ENCODE peak calls at places on chromosomes 4 and X, in seven cellular contexts. N is ovary; P is hypothalamus; Z is SIG-M5; X is dorsolateral prefrontal cortex; M is effector memory CD4-positive, alpha-beta T cell; I is NCI-H1436. J is an unnamed sample.

GRCh38 chr4:106266201-106266600 is 49.8 kb downstream of the TBCK start:
- DNase-seq in Z (no peak), I (no peak), P (no peak), X (no peak), M (no peak), N (no peak), J (no peak)

GRCh38 chr4:13903061-13903460 is 275.5 kb upstream of the BOD1L1 start:
- DNase-seq in I (no peak), M (no peak), N (no peak), X (no peak), Z (no peak), P (no peak), J (no peak)

GRCh38 chr4:23923840-23924239 is 34.0 kb upstream of the PPARGC1A start:
- DNase-seq in P (no peak), Z (no peak), N (no peak), M (no peak), X (no peak), I (no peak), J (no peak)

GRCh38 chrX:130176942-130177341 is 5.2 kb downstream of the RAB33A start:
- DNase-seq in P (no peak), M (no peak), X (no peak), I (no peak), N (no peak), Z (no peak), J (no peak)

GRCh38 chr4:76233967-76234678 is 17.4 kb upstream of the FAM47E start:
- DNase-seq in Z (no peak), X (no peak), P (no peak), N (no peak), I (no peak), M (no peak), J (no peak)

GRCh38 chr4:148004228-148004813 is 272.4 kb downstream of the ARHGAP10 start:
- DNase-seq in Z (no peak), X (peak; percentile 50), N (no peak), M (no peak), P (no peak), I (no peak), J (no peak)

GRCh38 chrX:53654378-53654777 is 32.1 kb downstream of the HUWE1 start:
- DNase-seq in X (no peak), Z (no peak), M (no peak), P (no peak), N (no peak), I (no peak), J (no peak)

GRCh38 chr4:8837181-8837811 is 34.3 kb downstream of the HMX1 start:
- DNase-seq in Z (no peak), N (no peak), M (no peak), P (no peak), I (no peak), X (peak; percentile 34), J (no peak)

GRCh38 chr4:137861682-137862081 is 329.4 kb upstream of the PCDH18 start:
- DNase-seq in X (no peak), Z (no peak), N (no peak), M (no peak), I (no peak), P (no peak), J (no peak)

GRCh38 chrX:153869473-153870287 is 16.3 kb downstream of the L1CAM start:
- DNase-seq in Z (no peak), M (no peak), P (no peak), X (no peak), I (no peak), N (no peak), J (no peak)

GRCh38 chr4:78569291-78569821 is 17.8 kb downstream of the ANXA3 start:
- DNase-seq in P (no peak), I (no peak), X (no peak), N (no peak), Z (no peak), M (no peak), J (no peak)

GRCh38 chrX:131729295-131729694 is 185.4 kb downstream of the OR13H1 start:
- DNase-seq in I (no peak), X (peak; percentile 91), M (no peak), Z (no peak), P (peak; percentile 35), N (peak; percentile 85), J (peak; percentile 76)

GRCh38 chr4:38230121-38230728 is 270.0 kb downstream of the PTTG2 start:
- DNase-seq in N (no peak), M (no peak), I (no peak), P (no peak), Z (no peak), X (no peak), J (no peak)

GRCh38 chr4:98687876-98688275 is 29.5 kb upstream of the TSPAN5 start:
- DNase-seq in M (no peak), P (no peak), N (no peak), Z (no peak), X (no peak), I (no peak), J (no peak)

GRCh38 chr4:79235074-79235473 is 90.8 kb downstream of the NAA11 start:
- DNase-seq in N (no peak), Z (no peak), X (no peak), P (no peak), I (no peak), M (no peak), J (no peak)

GRCh38 chrX:41561045-41561444 is 113.9 kb downstream of the NYX start:
- DNase-seq in I (no peak), P (no peak), Z (no peak), M (peak; percentile 3), N (no peak), X (no peak), J (no peak)

GRCh38 chr4:53105313-53105712 is 243.2 kb downstream of the RASL11B start:
- DNase-seq in Z (no peak), P (no peak), I (no peak), X (no peak), M (no peak), N (no peak), J (no peak)

GRCh38 chr4:19304028-19304427 is 947.7 kb upstream of the SLIT2 start:
- DNase-seq in P (no peak), N (no peak), Z (no peak), M (no peak), X (no peak), I (no peak), J (no peak)

GRCh38 chr4:3062466-3062865 is 11.9 kb downstream of the HTT-AS start:
- DNase-seq in M (no peak), Z (peak; percentile 36), X (no peak), I (no peak), N (no peak), P (no peak), J (no peak)

GRCh38 chr4:95212692-95213091 is 336.1 kb downstream of the UNC5C start:
- DNase-seq in M (no peak), N (no peak), I (no peak), P (no peak), Z (no peak), X (no peak), J (no peak)

GRCh38 chr4:143089291-143089690 is 95.4 kb upstream of the USP38 start:
- DNase-seq in N (no peak), I (no peak), P (no peak), M (no peak), X (no peak), Z (no peak), J (no peak)

GRCh38 chrX:68989865-68990606 is 161.2 kb downstream of the EFNB1 start:
- DNase-seq in M (no peak), I (no peak), P (no peak), N (peak; percentile 36), X (no peak), Z (no peak), J (no peak)

GRCh38 chrX:70255452-70255851 is 4.6 kb downstream of the P2RY4 start:
- DNase-seq in I (no peak), P (no peak), Z (no peak), X (no peak), N (no peak), M (no peak), J (no peak)

GRCh38 chr4:25160714-25161598 is 707 bp upstream of the SEPSECS start:
- DNase-seq in N (peak; percentile 19), M (no peak), I (no peak), Z (no peak), P (peak; percentile 28), X (no peak), J (no peak)

GRCh38 chrX:69127466-69127865 is 37.8 kb downstream of the PJA1 start:
- DNase-seq in P (no peak), Z (no peak), N (no peak), X (no peak), I (no peak), M (no peak), J (no peak)

GRCh38 chrX:140712413-140713173 is 3.0 kb downstream of the LINC00632 start:
- DNase-seq in P (peak; percentile 22), M (peak; percentile 3), Z (no peak), X (peak; percentile 70), I (no peak), N (peak; percentile 30), J (no peak)

GRCh38 chrX:20519826-20520225 is 253.1 kb upstream of the RPS6KA3 start:
- DNase-seq in N (no peak), X (no peak), M (no peak), Z (no peak), P (no peak), I (no peak), J (no peak)

GRCh38 chrX:109732319-109732779 is 708 bp downstream of the ACSL4 start:
- DNase-seq in M (no peak), X (no peak), I (no peak), P (no peak), N (no peak), Z (peak; percentile 37), J (no peak)

GRCh38 chr4:147543039-147543438 is 62.1 kb downstream of the EDNRA start:
- DNase-seq in P (no peak), M (no peak), I (no peak), Z (no peak), N (no peak), X (no peak), J (no peak)

J was measured in NCI-H1930.